ENCODE peak calls at places on chromosomes 12 and 14, in ten cellular contexts. Z is activated T-helper 1 cell treated with anti-CD3 and anti-CD28 coated beads, Interleukin-12 subunit alpha, Interleukin-12 subunit beta, Interleukin-2, Interleukin-4 antibody, amounts not matched to agents 30 ng/mL and 10 ng/mL and 1 ng/mL, durations not matched to agents 14 hours and 24 hours and 36 hours; I is GM23248; O is progenitor cell of endocrine pancreas; B is cortex of kidney; X is activated T-cell treated with anti-CD3 and anti-CD28 coated beads, Interleukin-2, amount 50 U/mL, for 4 hours; D is Panc1; N is HTR-8/SVneo; K is colonic mucosa; V is BJ. Y is an unnamed sample.

GRCh38 chr14:67446371-67447032 is 34.5 kb upstream of the PLEK2 start:
- DNase-seq in Z (no peak), B (no peak), D (no peak), K (no peak), N (no peak), O (no peak), X (no peak), V (no peak), I (no peak), Y (no peak)

GRCh38 chr14:92846162-92846897 is 52.2 kb downstream of the GOLGA5 start:
- DNase-seq in X (no peak), I (peak), K (no peak), O (no peak), V (peak), N (peak), Z (no peak), D (no peak), B (no peak), Y (no peak)

GRCh38 chr12:54371328-54372112 is 7.2 kb upstream of the GPR84 start:
- DNase-seq in V (no peak), Z (no peak), O (no peak), B (no peak), D (no peak), I (no peak), K (peak), X (no peak), N (no peak), Y (no peak)

GRCh38 chr12:124125472-124125871 is 152.5 kb downstream of the ZNF664 start:
- DNase-seq in V (no peak), Z (no peak), I (no peak), K (no peak), N (peak), B (no peak), O (no peak), D (no peak), X (no peak), Y (no peak)

GRCh38 chr14:58477653-58478052 is 50.1 kb downstream of the KIAA0586 start:
- DNase-seq in O (no peak), D (no peak), V (no peak), N (no peak), Z (no peak), K (no peak), I (no peak), B (no peak), X (no peak), Y (no peak)

GRCh38 chr14:99125616-99126431 is 146.2 kb downstream of the BCL11B start:
- DNase-seq in I (no peak), K (peak), Z (no peak), X (no peak), B (no peak), D (no peak), O (no peak), V (no peak), N (no peak), Y (no peak)

GRCh38 chr14:75290851-75291250 is 12.2 kb downstream of the FOS start:
- DNase-seq in D (no peak), O (no peak), K (no peak), B (no peak), N (no peak), Z (no peak), X (no peak), V (no peak), I (no peak), Y (no peak)

GRCh38 chr12:53806689-53807088 is 54.9 kb upstream of the CISTR start:
- DNase-seq in D (no peak), V (no peak), K (no peak), N (peak), B (no peak), Z (no peak), I (no peak), O (no peak), X (no peak), Y (peak)

GRCh38 chr12:2733493-2734252 is 61.1 kb upstream of the FKBP4 start:
- DNase-seq in B (no peak), K (no peak), N (no peak), D (no peak), Z (no peak), I (no peak), V (no peak), O (no peak), X (no peak), Y (no peak)

GRCh38 chr12:10101042-10101579 is 2.3 kb upstream of the CLEC1A start:
- DNase-seq in Z (no peak), I (peak), K (no peak), O (no peak), N (peak), D (no peak), V (peak), B (no peak), X (no peak), Y (peak)

GRCh38 chr12:128137140-128137539 is 129.8 kb upstream of the TMEM132C start:
- DNase-seq in B (no peak), X (no peak), V (no peak), D (no peak), Z (no peak), I (no peak), K (no peak), N (no peak), O (no peak), Y (no peak)

GRCh38 chr14:79510659-79511058 is 700.6 kb downstream of the DIO2 start:
- DNase-seq in D (no peak), N (no peak), B (no peak), X (no peak), I (peak), K (no peak), V (peak), Z (no peak), O (no peak), Y (no peak)

GRCh38 chr12:95648990-95649791 is 97.9 kb upstream of the USP44 start:
- DNase-seq in I (peak), O (no peak), N (peak), V (peak), B (no peak), X (no peak), K (peak), D (no peak), Z (no peak), Y (peak)

GRCh38 chr14:86022031-86022629 is 492.2 kb downstream of the FLRT2 start:
- DNase-seq in Z (no peak), O (no peak), K (no peak), D (no peak), I (peak), N (no peak), V (peak), X (no peak), B (no peak), Y (peak)

GRCh38 chr14:54533100-54533499 is 23.4 kb downstream of the CGRRF1 start:
- DNase-seq in D (no peak), O (no peak), B (no peak), Z (no peak), N (no peak), V (no peak), X (no peak), I (no peak), K (no peak), Y (no peak)

GRCh38 chr12:1911598-1912575 is 6.6 kb downstream of the CACNA2D4 start:
- DNase-seq in X (no peak), I (no peak), D (no peak), Z (no peak), O (peak), B (no peak), N (no peak), K (peak), V (no peak), Y (no peak)

GRCh38 chr14:22510527-22511110 is 78.4 kb downstream of the DAD1 start:
- DNase-seq in D (no peak), N (no peak), O (no peak), Z (no peak), X (no peak), K (no peak), V (peak), I (peak), B (no peak), Y (no peak)

GRCh38 chr14:103721334-103722120 is 5.9 kb downstream of the ZFYVE21 start:
- DNase-seq in X (no peak), K (no peak), O (no peak), D (no peak), Z (no peak), I (peak), B (no peak), V (no peak), N (no peak), Y (no peak)

GRCh38 chr12:97575792-97576191 is 113.2 kb downstream of the RMST start:
- DNase-seq in O (no peak), X (no peak), B (no peak), I (no peak), D (no peak), K (no peak), V (no peak), N (no peak), Z (no peak), Y (no peak)

GRCh38 chr12:48988030-48988649 is 10.0 kb downstream of the WNT1 start:
- DNase-seq in O (peak), B (no peak), V (no peak), D (no peak), N (peak), I (peak), X (peak), Z (peak), K (peak), Y (peak)

GRCh38 chr14:99872786-99873440 is 79.7 kb downstream of the EML1 start:
- DNase-seq in K (no peak), I (no peak), X (no peak), Z (no peak), B (no peak), O (no peak), N (no peak), D (no peak), V (no peak), Y (no peak)

GRCh38 chr14:23120405-23121251 is 1.6 kb upstream of the CEBPE start:
- DNase-seq in X (peak), D (peak), Z (peak), I (peak), K (peak), B (no peak), V (no peak), O (peak), N (peak), Y (peak)

GRCh38 chr12:106025129-106025528 is 113.6 kb downstream of the NUAK1 start:
- DNase-seq in N (no peak), X (no peak), V (no peak), I (no peak), Z (no peak), D (no peak), O (no peak), B (no peak), K (no peak), Y (no peak)

GRCh38 chr12:18750087-18750486 is 12.2 kb downstream of the CAPZA3 start:
- DNase-seq in Z (no peak), I (peak), N (no peak), D (no peak), O (no peak), B (no peak), K (no peak), V (no peak), X (no peak), Y (no peak)

GRCh38 chr14:29558516-29558915 is 369.1 kb downstream of the PRKD1 start:
- DNase-seq in I (peak), K (no peak), B (no peak), N (no peak), Z (no peak), D (no peak), V (no peak), O (no peak), X (no peak), Y (no peak)

GRCh38 chr14:22748691-22749090 is 17.8 kb upstream of the OXA1L start:
- DNase-seq in I (no peak), D (no peak), K (no peak), V (no peak), N (no peak), O (no peak), Z (no peak), B (no peak), X (no peak), Y (no peak)

GRCh38 chr12:81626406-81626805 is 132.7 kb downstream of the PPFIA2 start:
- DNase-seq in V (no peak), B (no peak), X (no peak), D (no peak), O (no peak), N (no peak), I (no peak), K (no peak), Z (no peak), Y (no peak)

GRCh38 chr12:47808049-47808448 is 11.7 kb downstream of the HDAC7 start:
- DNase-seq in V (no peak), X (peak), K (peak), B (no peak), O (no peak), I (peak), Z (peak), N (no peak), D (no peak), Y (no peak)

GRCh38 chr12:60070541-60070940 is 474.7 kb downstream of the SLC16A7 start:
- DNase-seq in O (no peak), V (no peak), B (no peak), K (no peak), I (peak), Z (no peak), N (no peak), X (no peak), D (no peak), Y (no peak)

GRCh38 chr12:121915841-121916321 is 2.5 kb upstream of the CFAP251 start:
- DNase-seq in X (no peak), V (no peak), N (no peak), O (no peak), D (no peak), I (no peak), Z (no peak), K (no peak), B (no peak), Y (no peak)

GRCh38 chr14:24279301-24280186 is 8.1 kb upstream of the RABGGTA start:
- DNase-seq in V (no peak), N (no peak), O (no peak), I (peak), B (no peak), D (no peak), X (peak), K (no peak), Z (peak), Y (no peak)

GRCh38 chr12:127619869-127620769 is 646.9 kb upstream of the TMEM132C start:
- DNase-seq in N (no peak), X (no peak), Z (no peak), V (no peak), K (no peak), I (no peak), O (no peak), B (no peak), D (no peak), Y (no peak)

GRCh38 chr12:132729541-132730320 is 19.1 kb downstream of the PGAM5 start:
- DNase-seq in N (no peak), B (no peak), Z (no peak), K (no peak), I (peak), D (no peak), X (no peak), O (no peak), V (no peak), Y (no peak)

GRCh38 chr12:123058980-123059379 is 78.5 kb downstream of the ARL6IP4 start:
- DNase-seq in V (no peak), Z (no peak), N (no peak), B (no peak), X (no peak), I (peak), K (no peak), O (no peak), D (no peak), Y (no peak)

GRCh38 chr12:122399592-122400373 is 22.7 kb downstream of the CLIP1 start:
- DNase-seq in K (peak), I (peak), B (no peak), N (peak), D (peak), X (peak), V (peak), O (peak), Z (peak), Y (peak)

GRCh38 chr12:111425655-111426054 is 19.9 kb downstream of the SH2B3 start:
- DNase-seq in D (no peak), V (no peak), B (no peak), X (no peak), K (no peak), I (no peak), N (no peak), Z (no peak), O (no peak), Y (no peak)

GRCh38 chr12:11628353-11628752 is 21.1 kb upstream of the ETV6 start:
- DNase-seq in B (no peak), K (no peak), V (no peak), D (no peak), O (no peak), Z (no peak), X (no peak), N (no peak), I (no peak), Y (no peak)

Y was measured in T1000.